ENCODE peak calls at places on chromosome 15, in seven cellular contexts. I, O, M, C, Y, X and N are unnamed samples.

GRCh38 chr15:44666208-44667038 is 3.0 kb upstream of the SPG11 start:
- DNase-seq in I (no peak), O (no peak), M (no peak), Y (no peak), C (peak; percentile 49), X (no peak), N (no peak)

GRCh38 chr15:84736375-84736774 is 12.0 kb upstream of the ZNF592 start:
- DNase-seq in I (no peak), Y (no peak), O (no peak), M (peak; percentile 33), X (no peak), C (peak; percentile 84), N (no peak)

GRCh38 chr15:36601497-36601932 is 22.1 kb downstream of the CDIN1 start:
- DNase-seq in M (no peak), Y (peak; percentile 97), I (peak; percentile 93), X (peak; percentile 75), C (no peak), O (no peak), N (peak; percentile 46)

GRCh38 chr15:65903296-65904073 is 34.2 kb downstream of the RAB11A start:
- DNase-seq in C (no peak), Y (peak; percentile 21), O (no peak), X (peak; percentile 88), I (peak; percentile 68), M (no peak), N (no peak)

GRCh38 chr15:36177590-36178281 is 401.7 kb upstream of the CDIN1 start:
- DNase-seq in Y (peak; percentile 12), C (no peak), X (peak; percentile 23), O (no peak), M (no peak), I (no peak), N (no peak)

GRCh38 chr15:52960283-52960682 is 170.1 kb upstream of the ONECUT1 start:
- DNase-seq in X (no peak), M (no peak), C (no peak), O (no peak), Y (no peak), I (no peak), N (no peak)

GRCh38 chr15:93247466-93248121 is 158.6 kb upstream of the RGMA start:
- DNase-seq in Y (no peak), C (no peak), M (no peak), X (no peak), O (no peak), I (no peak), N (no peak)

GRCh38 chr15:63504979-63505841 is 817 bp downstream of the USP3 start:
- DNase-seq in I (peak; percentile 52), C (peak; percentile 63), O (peak; percentile 76), X (peak; percentile 58), M (peak; percentile 29), Y (peak; percentile 45), N (no peak)

GRCh38 chr15:35867371-35867770 is 321.4 kb upstream of the DPH6 start:
- DNase-seq in X (no peak), M (no peak), C (no peak), Y (peak; percentile 48), I (no peak), O (no peak), N (no peak)

GRCh38 chr15:45456212-45457106 is 66.1 kb downstream of the SLC30A4 start:
- DNase-seq in O (peak; percentile 78), I (peak; percentile 99), M (peak; percentile 57), C (no peak), Y (peak; percentile 100), X (peak; percentile 100), N (peak; percentile 98)

GRCh38 chr15:95629503-95630168 is 700.9 kb upstream of the NR2F2 start:
- DNase-seq in M (no peak), I (no peak), C (no peak), X (no peak), Y (no peak), O (no peak), N (no peak)

GRCh38 chr15:62598217-62598616 is 433.1 kb upstream of the C2CD4B start:
- DNase-seq in X (no peak), O (no peak), I (no peak), Y (no peak), M (no peak), C (no peak), N (no peak)

GRCh38 chr15:58966698-58967097 is 20.8 kb upstream of the RNF111 start:
- DNase-seq in X (peak; percentile 9), Y (peak; percentile 52), I (no peak), M (no peak), O (no peak), C (no peak), N (no peak)

GRCh38 chr15:58447244-58448010 is 15.6 kb downstream of the LIPC start:
- DNase-seq in C (no peak), O (no peak), X (peak; percentile 96), I (peak; percentile 93), Y (peak; percentile 97), M (no peak), N (peak; percentile 90)

GRCh38 chr15:85750807-85751730 is 43.7 kb downstream of the KLHL25 start:
- DNase-seq in I (peak; percentile 52), X (peak; percentile 19), M (no peak), O (no peak), C (no peak), Y (no peak), N (no peak)

GRCh38 chr15:26212109-26212508 is 349.0 kb upstream of the ATP10A start:
- DNase-seq in C (no peak), M (no peak), I (no peak), O (no peak), X (no peak), Y (no peak), N (no peak)

GRCh38 chr15:40763801-40764765 is at the start of gene GCHFR:
- DNase-seq in M (peak; percentile 61), O (peak; percentile 88), C (peak; percentile 87), I (peak; percentile 76), X (peak; percentile 62), Y (peak; percentile 32), N (no peak)

GRCh38 chr15:78360426-78360825 is 20.3 kb downstream of the CRABP1 start:
- DNase-seq in M (no peak), Y (no peak), X (no peak), I (peak; percentile 34), C (no peak), O (no peak), N (no peak)

GRCh38 chr15:44194397-44195150 is 497 bp downstream of the FRMD5 start:
- DNase-seq in C (peak; percentile 37), Y (peak; percentile 86), O (peak; percentile 67), M (peak; percentile 4), I (peak; percentile 83), X (peak; percentile 79), N (peak; percentile 4)

GRCh38 chr15:98754283-98755022 is 106.1 kb downstream of the IGF1R start:
- DNase-seq in X (peak; percentile 48), O (no peak), Y (peak; percentile 61), I (peak; percentile 45), M (no peak), C (no peak), N (no peak)

GRCh38 chr15:65743637-65744252 is 48.3 kb downstream of the DENND4A start:
- DNase-seq in I (no peak), X (no peak), O (no peak), C (no peak), Y (no peak), M (no peak), N (no peak)

GRCh38 chr15:84752700-84753099 is 4.3 kb downstream of the ZNF592 start:
- DNase-seq in M (no peak), X (peak; percentile 41), Y (peak; percentile 36), O (no peak), C (no peak), I (peak; percentile 13), N (no peak)

GRCh38 chr15:59680870-59681269 is 8.2 kb downstream of the BNIP2 start:
- DNase-seq in Y (no peak), M (no peak), C (no peak), X (no peak), I (no peak), O (no peak), N (no peak)

GRCh38 chr15:55266547-55266946 is 23.1 kb downstream of the RAB27A start:
- DNase-seq in C (no peak), O (no peak), X (no peak), Y (no peak), M (no peak), I (no peak), N (no peak)

GRCh38 chr15:55267401-55268053 is 22.1 kb downstream of the RAB27A start:
- DNase-seq in Y (peak; percentile 81), O (peak; percentile 35), I (peak; percentile 56), M (peak; percentile 65), X (peak; percentile 52), C (no peak), N (no peak)

GRCh38 chr15:55270301-55270700 is 19.3 kb downstream of the RAB27A start:
- DNase-seq in Y (no peak), I (no peak), C (no peak), O (no peak), M (no peak), X (no peak), N (no peak)

GRCh38 chr15:55268054-55268695 is 21.4 kb downstream of the RAB27A start:
- DNase-seq in X (no peak), C (no peak), M (no peak), I (no peak), O (no peak), Y (no peak), N (no peak)
- H3K4me3 ChIP-seq in X (no peak overlapping the region), C (no peak overlapping the region), M (peak overlapping the region; percentile 55), I (no peak overlapping the region), O (no peak overlapping the region), Y (peak overlapping the region; percentile 30), N (no peak overlapping the region)

GRCh38 chr15:31442203-31443090 is 115.8 kb downstream of the KLF13 start:
- DNase-seq in I (peak; percentile 71), M (no peak), X (peak; percentile 93), O (peak; percentile 52), Y (peak; percentile 88), C (no peak), N (peak; percentile 77)
- H3K4me3 ChIP-seq in I (no peak overlapping the region), M (no peak overlapping the region), X (no peak overlapping the region), O (no peak overlapping the region), Y (peak overlapping the region; percentile 15), C (no peak overlapping the region), N (no peak overlapping the region)

GRCh38 chr15:91561371-91562100 is 292.0 kb upstream of the SLCO3A1 start:
- DNase-seq in Y (peak; percentile 97), M (no peak), I (peak; percentile 92), X (peak; percentile 44), C (no peak), O (no peak), N (peak; percentile 73)
- H3K4me3 ChIP-seq in Y (peak overlapping the region; percentile 38), M (no peak overlapping the region), I (no peak overlapping the region), X (no peak overlapping the region), C (no peak overlapping the region), O (no peak overlapping the region), N (no peak overlapping the region)

GRCh38 chr15:43184407-43185160 is 619 bp upstream of the CCNDBP1 start:
- DNase-seq in O (no peak), X (no peak), C (no peak), I (no peak), M (no peak), Y (no peak), N (no peak)
- H3K4me3 ChIP-seq in O (no peak overlapping the region), X (peak overlapping the region; percentile 79), C (no peak overlapping the region), I (peak overlapping the region; percentile 58), M (peak overlapping the region; percentile 33), Y (no peak overlapping the region), N (peak overlapping the region; percentile 68)